ENCODE peak calls at places on chromosomes 13 and 19, in seven cellular contexts. Q is AG10803, T is psoas muscle, D is IMR-90, Z is heart right ventricle, R is cardiac fibroblast, V is fibroblast of lung. O is an unnamed sample.

GRCh38 chr13:36214163-36214921 is at the start of gene SOHLH2:
- DNase-seq in Q (no peak), T (no peak), D (no peak), Z (no peak), R (no peak), V (no peak), O (no peak)

GRCh38 chr19:38293281-38293680 is 10.8 kb upstream of the C19orf33 start:
- DNase-seq in Q (no peak), T (no peak), D (no peak), Z (no peak), R (no peak), V (no peak), O (no peak)

GRCh38 chr13:25329706-25330105 is 28.3 kb downstream of the NUP58 start:
- DNase-seq in Q (peak), T (peak), D (peak), Z (no peak), R (peak), V (peak), O (peak)

GRCh38 chr13:66076417-66076816 is 1153.7 kb downstream of the PCDH9 start:
- DNase-seq in Q (peak), T (no peak), D (peak), Z (no peak), R (peak), V (peak), O (peak)

GRCh38 chr13:67048084-67048792 is 181.9 kb downstream of the PCDH9 start:
- DNase-seq in Q (peak), T (no peak), D (peak), Z (no peak), R (peak), V (peak), O (peak)

GRCh38 chr13:106262886-106263285 is 272.6 kb downstream of the EFNB2 start:
- DNase-seq in Q (peak), T (no peak), D (no peak), Z (no peak), R (no peak), V (no peak), O (no peak)

GRCh38 chr19:47518139-47518538 is 3.3 kb upstream of the NAPA start:
- DNase-seq in Q (no peak), T (no peak), D (no peak), Z (no peak), R (no peak), V (no peak), O (no peak)

GRCh38 chr19:50607874-50608785 is 31.6 kb downstream of the SYT3 start:
- DNase-seq in Q (peak), T (peak), D (peak), Z (peak), R (peak), V (peak), O (peak)

GRCh38 chr13:24911135-24911524 is 147.2 kb downstream of the RNF17 start:
- DNase-seq in Q (peak), T (no peak), D (peak), Z (no peak), R (peak), V (peak), O (no peak)

GRCh38 chr13:86155756-86156155 is 356.5 kb upstream of the SLITRK6 start:
- DNase-seq in Q (no peak), T (no peak), D (no peak), Z (no peak), R (no peak), V (no peak), O (no peak)

GRCh38 chr19:55540619-55541018 is 3.7 kb upstream of the SBK2 start:
- DNase-seq in Q (no peak), T (peak), D (no peak), Z (no peak), R (no peak), V (no peak), O (no peak)

GRCh38 chr13:42484396-42484795 is 89.6 kb upstream of the TNFSF11 start:
- DNase-seq in Q (no peak), T (no peak), D (no peak), Z (no peak), R (peak), V (peak), O (peak)

GRCh38 chr19:16070366-16070990 is 5.8 kb upstream of the TPM4 start:
- DNase-seq in Q (no peak), T (peak), D (no peak), Z (peak), R (no peak), V (no peak), O (no peak)

GRCh38 chr13:58960909-58961308 is 1202.8 kb downstream of the DIAPH3 start:
- DNase-seq in Q (no peak), T (no peak), D (peak), Z (no peak), R (peak), V (peak), O (peak)

GRCh38 chr19:2982983-2983350 is 5.6 kb downstream of the TLE6 start:
- DNase-seq in Q (peak), T (peak), D (peak), Z (peak), R (peak), V (peak), O (peak)

GRCh38 chr13:112165712-112166111 is 98.8 kb downstream of the SOX1 start:
- DNase-seq in Q (no peak), T (no peak), D (no peak), Z (no peak), R (no peak), V (no peak), O (no peak)

GRCh38 chr19:47699360-47699917 is 13.8 kb upstream of the EHD2 start:
- DNase-seq in Q (no peak), T (peak), D (peak), Z (no peak), R (peak), V (no peak), O (no peak)

GRCh38 chr13:64540468-64540867 is 2689.7 kb downstream of the PCDH9 start:
- DNase-seq in Q (no peak), T (no peak), D (peak), Z (no peak), R (no peak), V (no peak), O (no peak)

GRCh38 chr13:84366484-84366883 is 484.2 kb upstream of the SLITRK1 start:
- DNase-seq in Q (peak), T (no peak), D (peak), Z (no peak), R (peak), V (no peak), O (no peak)

GRCh38 chr19:35742121-35742724 is at the start of gene IGFLR1:
- DNase-seq in Q (no peak), T (no peak), D (no peak), Z (no peak), R (no peak), V (no peak), O (no peak)
- H3K4me3 ChIP-seq in Q (no peak), T (peak), D (no peak), Z (peak), R (no peak), V (no peak), O (peak)

DNA sequence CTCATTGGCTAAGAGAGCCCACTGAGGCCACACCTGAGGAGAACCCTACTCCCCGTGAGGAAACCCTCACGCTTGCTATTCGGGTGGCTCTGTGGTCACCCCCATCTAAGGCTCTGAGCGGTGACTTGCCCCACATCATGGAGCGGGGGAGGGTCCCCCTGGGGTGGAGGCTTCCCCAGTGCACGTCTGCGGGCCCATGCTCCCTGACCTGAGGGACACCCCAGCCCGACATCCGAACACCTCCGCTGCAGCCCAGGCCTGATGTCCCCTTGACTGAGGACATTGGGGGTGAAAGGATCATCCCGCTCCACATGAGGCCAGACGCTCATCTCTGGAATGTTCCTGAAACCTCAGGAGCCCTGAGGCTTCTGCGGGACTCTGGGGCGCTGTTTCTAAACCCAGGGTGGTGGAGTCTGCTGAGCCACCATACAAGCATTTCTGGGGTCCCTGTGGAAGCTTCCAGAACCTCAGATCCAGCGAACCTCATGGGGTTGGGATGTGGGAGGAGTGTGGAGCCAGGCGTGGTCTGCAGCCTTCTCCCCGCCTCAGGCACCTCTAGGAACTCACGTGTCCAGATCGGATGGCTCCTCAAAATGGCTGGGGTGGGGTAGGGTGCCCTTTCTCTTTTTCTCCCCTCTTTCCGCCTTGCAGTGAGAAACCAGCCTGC is 19.9 kb downstream of the TMED1 start:
- DNase-seq in Q (peak), T (no peak), D (peak), Z (no peak), R (no peak), V (no peak), O (no peak)
- H3K4me3 ChIP-seq in Q (peak), T (peak), D (peak), Z (peak), R (peak), V (peak), O (peak)

DNA sequence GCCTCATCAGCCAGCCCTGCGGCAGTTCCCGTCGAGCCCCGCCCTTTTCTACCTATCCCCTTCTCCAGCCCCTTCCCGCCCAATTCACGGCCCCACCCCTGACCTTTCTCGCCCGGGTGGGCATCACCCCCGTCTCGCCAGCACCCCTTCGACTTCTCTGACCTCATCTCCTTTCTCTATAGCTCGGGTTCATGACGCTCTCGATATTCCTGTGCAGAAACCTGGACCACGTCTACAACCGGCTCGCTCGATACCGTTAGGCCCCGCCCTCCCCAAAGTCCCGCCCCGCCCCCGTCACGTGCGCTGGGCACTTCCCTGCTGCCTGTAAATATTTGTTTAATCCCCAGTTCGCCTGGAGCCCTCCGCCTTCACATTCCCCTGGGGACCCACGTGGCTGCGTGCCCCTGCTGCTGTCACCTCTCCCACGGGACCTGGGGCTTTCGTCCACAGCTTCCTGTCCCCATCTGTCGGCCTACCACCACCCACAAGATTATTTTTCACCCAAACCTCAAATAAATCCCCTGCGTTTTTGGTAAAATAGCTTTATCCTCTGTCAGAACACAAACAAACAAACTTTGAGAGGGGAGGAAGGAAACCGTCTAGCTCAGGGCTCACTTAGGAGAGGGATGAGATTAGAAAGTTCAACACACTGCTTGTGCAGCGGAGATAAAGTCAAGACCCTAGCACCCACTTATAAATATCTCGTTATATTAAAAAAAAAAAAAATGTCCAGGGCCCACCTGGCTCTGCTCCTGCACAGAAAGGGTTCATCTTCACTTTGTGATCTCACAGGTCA is 5.1 kb downstream of the CD37 start:
- DNase-seq in Q (no peak), T (peak), D (no peak), Z (peak), R (peak), V (peak), O (no peak)
- H3K4me3 ChIP-seq in Q (no peak), T (peak), D (no peak), Z (peak), R (no peak), V (no peak), O (peak)

GRCh38 chr19:35034588-35035382 is 4.5 kb downstream of the SCN1B start:
- DNase-seq in Q (no peak), T (no peak), D (no peak), Z (no peak), R (no peak), V (no peak), O (no peak)
- H3K4me3 ChIP-seq in Q (no peak), T (peak), D (no peak), Z (no peak), R (no peak), V (no peak), O (no peak)

GRCh38 chr19:17762505-17763229 is 11.4 kb downstream of the FCHO1 start:
- DNase-seq in Q (peak), T (no peak), D (peak), Z (no peak), R (peak), V (peak), O (no peak)

GRCh38 chr19:17767559-17767958 is 16.3 kb downstream of the FCHO1 start:
- DNase-seq in Q (no peak), T (no peak), D (no peak), Z (no peak), R (no peak), V (no peak), O (no peak)

GRCh38 chr19:17764348-17764747 is 13.1 kb downstream of the FCHO1 start:
- DNase-seq in Q (no peak), T (no peak), D (no peak), Z (no peak), R (no peak), V (no peak), O (no peak)

GRCh38 chr19:17765069-17765618 is 13.9 kb downstream of the FCHO1 start:
- DNase-seq in Q (no peak), T (peak), D (no peak), Z (peak), R (no peak), V (no peak), O (no peak)

GRCh38 chr19:17766543-17767131 is 15.4 kb downstream of the FCHO1 start:
- DNase-seq in Q (peak), T (peak), D (peak), Z (peak), R (peak), V (peak), O (no peak)
- H3K4me3 ChIP-seq in Q (peak), T (no peak), D (no peak), Z (peak), R (peak), V (no peak), O (peak)

DNA sequence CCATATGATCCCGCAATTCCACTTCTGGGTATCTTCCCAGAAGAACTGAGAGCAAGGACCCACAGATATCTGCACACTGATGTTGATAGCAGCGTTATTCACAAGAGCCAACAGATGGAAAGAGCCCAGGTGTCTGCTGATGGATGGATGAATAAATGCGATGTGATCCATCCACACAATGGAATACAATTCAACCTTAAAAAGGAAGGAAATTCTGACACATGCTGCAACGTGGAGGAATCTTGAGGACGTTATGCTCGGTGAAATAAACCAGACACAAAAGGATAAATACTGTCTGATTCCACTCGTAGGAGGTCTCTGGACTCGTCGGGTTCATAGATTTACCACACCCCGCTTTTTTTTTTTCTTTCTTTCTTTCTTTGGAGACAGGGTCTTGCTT is 21.8 kb downstream of the ARHGEF18 start:
- DNase-seq in Q (no peak), T (no peak), D (no peak), Z (no peak), R (no peak), V (no peak), O (no peak)
- H3K4me3 ChIP-seq in Q (no peak), T (no peak), D (no peak), Z (no peak), R (no peak), V (no peak), O (no peak)

GRCh38 chr19:9413240-9413954 is 22.0 kb downstream of the ZNF266 start:
- DNase-seq in Q (no peak), T (no peak), D (no peak), Z (no peak), R (no peak), V (peak), O (no peak)

GRCh38 chr19:9406798-9407352 is 28.5 kb downstream of the ZNF266 start:
- DNase-seq in Q (peak), T (peak), D (peak), Z (peak), R (peak), V (peak), O (peak)

DNA sequence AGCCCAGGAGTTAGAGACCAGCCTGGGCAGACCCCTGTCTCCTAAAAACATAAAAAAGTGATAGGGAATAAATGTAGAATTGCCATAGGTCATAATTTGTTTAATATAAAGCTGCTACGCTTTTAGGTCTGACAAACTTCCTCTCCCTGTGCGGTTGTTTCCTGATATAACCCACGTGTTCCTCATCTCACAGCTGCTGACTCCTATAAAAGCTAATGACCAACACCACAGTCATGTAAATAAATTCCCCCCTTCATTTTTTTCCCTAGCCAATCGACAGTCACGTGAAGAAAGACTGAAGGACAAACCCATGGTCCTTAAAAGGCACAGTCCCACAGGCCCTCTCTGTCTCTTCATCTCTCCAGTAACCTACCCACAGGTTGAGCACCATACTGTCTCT is 27.5 kb downstream of the ZNF266 start:
- DNase-seq in Q (no peak), T (no peak), D (no peak), Z (no peak), R (no peak), V (no peak), O (no peak)
- H3K4me3 ChIP-seq in Q (no peak), T (peak), D (no peak), Z (peak), R (no peak), V (no peak), O (peak)

GRCh38 chr13:110580800-110581199 is 19.3 kb upstream of the RAB20 start:
- DNase-seq in Q (peak), T (no peak), D (peak), Z (no peak), R (no peak), V (peak), O (no peak)
- H3K4me3 ChIP-seq in Q (no peak), T (no peak), D (no peak), Z (no peak), R (no peak), V (no peak), O (no peak)

DNA sequence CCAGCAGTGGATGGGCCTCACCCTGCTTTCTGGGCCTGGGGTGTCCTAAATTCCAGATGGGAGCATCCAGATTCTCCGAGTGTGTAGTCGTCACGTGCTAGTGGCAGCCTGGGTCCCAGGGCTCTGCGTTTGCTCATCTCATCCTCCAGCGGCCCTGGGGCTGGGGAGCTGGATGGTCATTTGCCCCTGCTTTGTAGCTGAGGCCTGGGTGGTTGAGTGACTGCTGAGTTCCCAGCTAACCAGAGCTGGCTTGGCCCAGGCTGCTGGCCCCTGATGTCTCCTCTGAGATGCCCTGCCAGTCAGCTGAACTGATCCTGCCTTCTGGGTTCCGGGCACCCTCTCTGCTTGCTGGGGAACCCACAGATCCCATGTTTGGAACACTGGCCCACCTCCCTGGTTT is 22.5 kb upstream of the CRTC1 start:
- DNase-seq in Q (no peak), T (no peak), D (no peak), Z (no peak), R (no peak), V (no peak), O (no peak)
- H3K4me3 ChIP-seq in Q (no peak), T (peak), D (no peak), Z (no peak), R (no peak), V (no peak), O (no peak)

O was measured in skeletal muscle cell.